ENCODE peak calls at places on chromosomes 3 and 15, in five cellular contexts. L, J, U, V and K are unnamed samples. For H3K27me3 and H3K4me1, the result is how much of the 10 kb centered on the place peaks cover.

GRCh38 chr3:196141052-196141865 is 59.4 kb upstream of the TFRC start:
- DNase-seq in L (peak), J (no peak), U (no peak), V (no peak), K (peak)

GRCh38 chr15:82530606-82531379 is 9.5 kb downstream of the RPS17 start:
- DNase-seq in L (peak), J (peak), U (peak), V (peak), K (peak)

GRCh38 chr3:51591231-51591630 is 52.7 kb downstream of the RAD54L2 start:
- DNase-seq in L (no peak), J (no peak), U (peak), V (peak), K (peak)

GRCh38 chr3:144344925-144345548 is 373.4 kb downstream of the DIPK2A start:
- DNase-seq in L (no peak), J (no peak), U (no peak), V (no peak), K (no peak)

GRCh38 chr15:89888214-89888804 is 5.5 kb downstream of the AP3S2 start:
- DNase-seq in L (no peak), J (no peak), U (peak), V (peak), K (peak)

GRCh38 chr3:71130516-71131384 is 452.8 kb downstream of the FOXP1 start:
- DNase-seq in L (no peak), J (peak), U (peak), V (peak), K (peak)

GRCh38 chr15:64883097-64883581 is 28.6 kb upstream of the ANKDD1A start:
- DNase-seq in L (no peak), J (no peak), U (no peak), V (no peak), K (peak)

GRCh38 chr15:65914981-65915925 is 46.0 kb downstream of the RAB11A start:
- DNase-seq in L (no peak), J (no peak), U (no peak), V (no peak), K (no peak)

GRCh38 chr3:174439621-174440349 is 419.3 kb upstream of the NAALADL2 start:
- DNase-seq in L (no peak), J (no peak), U (peak), V (peak), K (peak)

GRCh38 chr3:45640091-45640507 is 45.5 kb downstream of the LIMD1 start:
- DNase-seq in L (no peak), J (no peak), U (no peak), V (no peak), K (no peak)

GRCh38 chr15:27878841-27879240 is 220.3 kb downstream of the OCA2 start:
- DNase-seq in L (no peak), J (no peak), U (no peak), V (no peak), K (no peak)

GRCh38 chr3:172751188-172751571 is 654 bp downstream of the ECT2 start:
- DNase-seq in L (no peak), J (no peak), U (peak), V (no peak), K (peak)

GRCh38 chr15:89221543-89221942 is at the start of gene RLBP1:
- DNase-seq in L (no peak), J (no peak), U (no peak), V (peak), K (no peak)

GRCh38 chr3:103644450-103644849 is 1209.6 kb downstream of the ZPLD1 start:
- DNase-seq in L (no peak), J (no peak), U (no peak), V (peak), K (no peak)

GRCh38 chr3:127544806-127545545 is 45.6 kb downstream of the TPRA1 start:
- DNase-seq in L (no peak), J (no peak), U (no peak), V (no peak), K (peak)

GRCh38 chr15:23877502-23878412 is 190.7 kb upstream of the NDN start:
- DNase-seq in L (peak), J (peak), U (peak), V (peak), K (no peak)

GRCh38 chr15:81888748-81889479 is 156.9 kb downstream of the MEX3B start:
- DNase-seq in L (no peak), J (no peak), U (peak), V (peak), K (peak)

GRCh38 chr15:39084683-39085530 is 496.0 kb upstream of the THBS1 start:
- DNase-seq in L (no peak), J (no peak), U (no peak), V (peak), K (peak)

GRCh38 chr3:115658337-115659181 is 35.2 kb downstream of the GAP43 start:
- DNase-seq in L (peak), J (peak), U (peak), V (peak), K (peak)

GRCh38 chr15:39508536-39508935 is 72.3 kb upstream of the THBS1 start:
- DNase-seq in L (no peak), J (no peak), U (no peak), V (no peak), K (no peak)

GRCh38 chr3:177521305-177521704 is 324.0 kb upstream of the TBL1XR1 start:
- DNase-seq in L (no peak), J (peak), U (peak), V (no peak), K (no peak)

GRCh38 chr3:142608615-142609014 is 12.4 kb downstream of the PLS1 start:
- DNase-seq in L (no peak), J (no peak), U (no peak), V (no peak), K (no peak)

GRCh38 chr15:86213420-86213819 is 133.7 kb downstream of the AGBL1 start:
- DNase-seq in L (no peak), J (no peak), U (no peak), V (no peak), K (no peak)

GRCh38 chr3:136802481-136802996 is 16.4 kb upstream of the SLC35G2 start:
- DNase-seq in L (no peak), J (no peak), U (no peak), V (peak), K (peak)

GRCh38 chr3:146223401-146224373 is 27.2 kb downstream of the PLSCR4 start:
- DNase-seq in L (no peak), J (no peak), U (no peak), V (peak), K (no peak)

GRCh38 chr15:96487245-96487644 is 156.7 kb downstream of the NR2F2 start:
- DNase-seq in L (no peak), J (no peak), U (no peak), V (no peak), K (no peak)

GRCh38 chr3:46931631-46932441 is 44.7 kb downstream of the CCDC12 start:
- DNase-seq in L (peak), J (peak), U (peak), V (no peak), K (peak)

GRCh38 chr3:9883676-9884554 is 3.9 kb upstream of the CIDEC start:
- DNase-seq in L (no peak), J (no peak), U (peak), V (peak), K (no peak)

GRCh38 chr3:120093923-120094775 is at the start of gene GSK3B:
- DNase-seq in L (no peak), J (peak), U (peak), V (no peak), K (peak)

GRCh38 chr15:37765809-37766208 is 168.6 kb upstream of the TMCO5A start:
- DNase-seq in L (no peak), J (no peak), U (peak), V (peak), K (no peak)

GRCh38 chr15:60006203-60006782 is 2.2 kb downstream of the FOXB1 start:
- DNase-seq in L (no peak), J (peak), U (peak), V (peak), K (peak)

GRCh38 chr15:54206586-54207321 is 228.5 kb downstream of the UNC13C start:
- DNase-seq in L (no peak), J (no peak), U (no peak), V (no peak), K (no peak)

GRCh38 chr3:126179825-126180476 is 435 bp downstream of the ALDH1L1 start:
- DNase-seq in L (peak), J (no peak), U (peak), V (no peak), K (no peak)

GRCh38 chr3:9793161-9793781 is 389 bp downstream of the ARPC4 start:
- DNase-seq in L (peak), J (peak), U (peak), V (peak), K (peak)

GRCh38 chr15:78056714-78057269 is 20.7 kb downstream of the TBC1D2B start:
- DNase-seq in L (no peak), J (no peak), U (no peak), V (peak), K (peak)

DNA sequence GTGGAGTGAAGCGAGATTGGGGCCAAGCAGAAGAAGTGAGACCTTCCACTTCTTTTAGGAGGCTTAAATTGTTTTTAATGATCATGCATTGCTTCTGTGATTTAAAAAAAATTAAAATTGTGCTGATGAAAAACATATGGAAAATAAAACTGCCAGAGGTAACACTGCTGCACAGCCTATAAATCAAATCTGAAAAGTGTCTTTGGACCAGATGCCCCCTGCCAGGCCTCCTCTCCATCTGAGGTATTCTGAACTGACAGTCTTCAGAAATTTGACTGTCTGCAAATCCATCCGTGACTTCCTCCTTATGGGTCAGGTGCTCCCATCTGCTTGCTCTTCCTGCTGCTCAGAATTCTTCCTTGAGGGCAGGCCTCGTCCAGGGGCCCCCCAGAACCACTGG is 108.5 kb upstream of the NR2E3 start:
- DNase-seq in L (no peak), J (no peak), U (no peak), V (no peak), K (no peak)
- H3K27me3 ChIP-seq in L (under half), J (under half), U (under half), V (under half), K (under half)

DNA sequence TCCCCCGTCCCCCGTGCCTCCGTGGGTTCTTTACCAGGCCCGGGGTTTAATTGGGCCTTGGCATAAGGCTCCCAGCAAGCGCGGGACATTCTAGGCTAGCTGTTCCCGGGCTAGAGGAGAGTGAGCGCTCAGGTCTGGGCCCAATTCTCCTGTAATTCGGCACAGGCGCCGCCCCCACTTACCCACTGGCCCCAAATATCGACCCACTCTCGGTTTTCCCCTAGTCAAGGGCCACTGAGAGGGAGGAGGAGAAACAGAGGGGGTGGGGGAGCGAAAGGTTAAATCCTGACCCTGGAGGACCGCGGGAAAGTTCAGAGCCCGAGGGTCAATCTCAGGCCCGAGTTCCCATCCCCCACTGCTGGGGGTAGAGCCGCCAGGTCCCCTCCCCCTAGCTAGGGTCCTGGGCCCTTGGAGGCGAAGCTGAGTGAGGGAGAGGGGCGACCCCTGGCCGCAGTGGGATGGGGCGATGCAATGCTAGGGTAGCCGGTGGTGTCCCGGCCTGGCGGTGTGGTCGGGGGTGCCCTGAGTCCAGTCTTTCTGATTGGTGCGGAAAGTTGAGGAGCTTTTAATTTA is 8.5 kb upstream of the ONECUT1 start:
- DNase-seq in L (no peak), J (no peak), U (no peak), V (no peak), K (peak)
- H3K4me1 ChIP-seq in L (under half), J (under half), U (under half), V (under half), K (under half)

DNA sequence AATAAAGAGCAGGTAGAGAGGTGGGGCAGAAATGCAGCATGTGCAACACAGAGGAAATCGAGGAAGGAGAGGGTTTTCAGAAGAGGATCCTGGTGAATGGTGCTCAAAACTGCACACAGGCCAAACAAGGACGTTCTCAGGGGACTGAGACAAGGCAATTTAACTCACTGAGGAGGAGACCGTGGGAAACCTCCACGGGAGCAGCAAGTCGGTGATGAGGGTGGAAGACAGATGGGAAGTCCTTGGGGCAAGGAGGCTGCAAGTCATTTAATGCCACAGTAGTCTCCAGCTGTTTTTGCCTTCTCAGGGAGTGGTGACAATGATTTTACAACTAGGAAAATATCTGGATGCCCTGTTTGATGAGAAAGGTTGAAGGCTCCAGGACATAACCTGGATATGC is 11.5 kb upstream of the PDIA5 start:
- DNase-seq in L (no peak), J (no peak), U (no peak), V (no peak), K (no peak)
- H3K27me3 ChIP-seq in L (under half), J (under half), U (under half), V (under half), K (under half)

GRCh38 chr3:30642715-30643361 is 36.4 kb downstream of the TGFBR2 start:
- DNase-seq in L (no peak), J (no peak), U (no peak), V (no peak), K (no peak)

GRCh38 chr3:30646181-30646876 is 39.9 kb downstream of the TGFBR2 start:
- DNase-seq in L (no peak), J (no peak), U (no peak), V (no peak), K (no peak)

GRCh38 chr3:30643763-30644462 is 37.5 kb downstream of the TGFBR2 start:
- DNase-seq in L (no peak), J (no peak), U (no peak), V (no peak), K (no peak)

GRCh38 chr3:30645077-30645476 is 38.7 kb downstream of the TGFBR2 start:
- DNase-seq in L (no peak), J (no peak), U (no peak), V (no peak), K (peak)

GRCh38 chr3:30644615-30645014 is 38.2 kb downstream of the TGFBR2 start:
- DNase-seq in L (no peak), J (no peak), U (no peak), V (peak), K (no peak)
- H3K4me1 ChIP-seq in L (under half), J (half or more), U (under half), V (under half), K (under half)

GRCh38 chr3:8639585-8639984 is 5.0 kb downstream of the SSUH2 start:
- DNase-seq in L (no peak), J (no peak), U (no peak), V (no peak), K (no peak)
- H3K27me3 ChIP-seq in L (under half), J (under half), U (under half), V (under half), K (under half)

DNA sequence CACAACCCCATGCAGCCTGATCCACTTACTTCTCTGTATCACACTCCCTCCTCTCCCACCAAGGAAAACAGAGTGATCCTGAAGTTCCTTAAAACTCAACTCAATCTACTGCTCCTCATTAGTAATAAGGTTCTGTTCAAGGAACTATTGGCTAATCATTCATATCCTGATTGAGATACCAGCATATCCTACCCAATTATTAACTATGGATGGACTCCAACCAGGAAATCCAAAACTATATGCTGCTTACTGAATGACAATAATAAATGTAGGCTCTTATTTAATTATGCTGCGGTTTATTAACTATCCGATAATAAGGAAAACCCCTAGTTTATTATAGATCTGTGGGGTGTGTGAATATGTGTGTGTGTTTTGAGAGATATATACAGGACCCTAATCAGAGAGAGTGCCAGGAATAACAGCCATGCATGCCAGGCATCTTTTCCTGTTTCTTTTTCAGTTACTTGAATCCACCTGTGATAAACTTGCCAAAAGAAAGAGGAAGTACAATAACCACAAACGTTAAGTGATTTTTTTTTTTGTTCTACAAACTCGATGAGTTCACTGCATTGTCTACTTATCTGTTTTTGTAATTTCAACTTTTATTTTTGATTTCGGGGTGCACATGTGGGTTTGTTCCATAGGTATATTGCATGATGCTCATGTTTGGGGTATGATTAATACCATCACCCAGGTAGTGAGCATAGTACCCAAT is 1031.7 kb upstream of the CFAP20DC start:
- DNase-seq in L (no peak), J (no peak), U (no peak), V (no peak), K (no peak)
- H3K4me1 ChIP-seq in L (under half), J (under half), U (under half), V (under half), K (under half)

GRCh38 chr15:32833323-32833944 is 115.6 kb downstream of the GREM1 start:
- DNase-seq in L (no peak), J (no peak), U (no peak), V (no peak), K (no peak)

GRCh38 chr15:32837935-32838334 is 120.1 kb downstream of the GREM1 start:
- DNase-seq in L (no peak), J (no peak), U (no peak), V (no peak), K (no peak)

GRCh38 chr15:32838338-32838737 is 120.5 kb downstream of the GREM1 start:
- DNase-seq in L (no peak), J (no peak), U (no peak), V (no peak), K (peak)

GRCh38 chr15:32831458-32831857 is 113.7 kb downstream of the GREM1 start:
- DNase-seq in L (no peak), J (no peak), U (no peak), V (peak), K (no peak)

DNA sequence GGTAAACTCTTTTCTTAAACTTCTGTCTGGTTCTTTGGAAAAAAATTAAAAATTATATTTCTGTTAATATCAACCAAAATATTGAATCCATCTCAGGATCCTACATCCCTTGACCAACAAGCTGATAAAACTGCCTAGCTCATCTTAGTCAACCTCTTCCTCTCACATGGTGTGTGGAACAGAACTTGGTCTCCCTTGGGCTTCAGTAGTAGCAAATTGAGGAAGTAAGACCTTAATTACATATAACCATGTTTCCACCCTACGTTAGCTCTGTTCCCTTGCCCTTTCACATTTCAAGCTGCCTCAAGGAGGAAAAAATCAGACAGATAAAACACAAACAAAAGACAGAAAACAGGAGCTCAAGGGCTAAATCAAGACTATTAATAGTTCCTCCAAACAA is 116.4 kb downstream of the GREM1 start:
- DNase-seq in L (no peak), J (no peak), U (no peak), V (no peak), K (no peak)
- H3K27me3 ChIP-seq in L (under half), J (under half), U (under half), V (under half), K (under half)